ENCODE peak calls at places on chromosomes 12 and 14, in five cellular contexts. One of them, this sample, is unnamed.

GRCh38 chr12:130401703-130402102 is 64.0 kb downstream of the PIWIL1 start:
- DNase-seq in MM.1S: no peak
- DNase-seq in IMR-90: no peak
- DNase-seq in neural progenitor cell: peak; percentile 67
- DNase-seq in hepatocyte: peak; percentile 45
- DNase-seq in this sample: peak; percentile 3

GRCh38 chr12:56114084-56114483 is 2.3 kb upstream of the RPL41 start:
- DNase-seq in MM.1S: no peak
- DNase-seq in neural progenitor cell: no peak
- DNase-seq in hepatocyte: no peak
- DNase-seq in IMR-90: no peak
- DNase-seq in this sample: no peak

GRCh38 chr12:12979731-12980259 is 20.3 kb downstream of the HEBP1 start:
- DNase-seq in IMR-90: peak; percentile 98
- DNase-seq in neural progenitor cell: peak; percentile 30
- DNase-seq in MM.1S: no peak
- DNase-seq in hepatocyte: peak; percentile 79
- DNase-seq in this sample: no peak

GRCh38 chr14:101508196-101508947 is 52.9 kb upstream of the DIO3 start:
- DNase-seq in neural progenitor cell: no peak
- DNase-seq in hepatocyte: no peak
- DNase-seq in IMR-90: no peak
- DNase-seq in MM.1S: no peak
- DNase-seq in this sample: no peak

GRCh38 chr12:31752450-31752849 is 23.6 kb upstream of the AMN1 start:
- DNase-seq in IMR-90: no peak
- DNase-seq in hepatocyte: no peak
- DNase-seq in neural progenitor cell: no peak
- DNase-seq in MM.1S: peak; percentile 82
- DNase-seq in this sample: no peak

GRCh38 chr14:33342299-33342974 is 403.8 kb downstream of the NPAS3 start:
- DNase-seq in neural progenitor cell: no peak
- DNase-seq in hepatocyte: no peak
- DNase-seq in IMR-90: no peak
- DNase-seq in MM.1S: no peak
- DNase-seq in this sample: peak; percentile 9

GRCh38 chr14:32779845-32780244 is 158.8 kb upstream of the NPAS3 start:
- DNase-seq in hepatocyte: no peak
- DNase-seq in neural progenitor cell: no peak
- DNase-seq in MM.1S: no peak
- DNase-seq in IMR-90: no peak
- DNase-seq in this sample: no peak

GRCh38 chr12:87931764-87932163 is 97.4 kb downstream of the C12orf50 start:
- DNase-seq in IMR-90: peak; percentile 97
- DNase-seq in hepatocyte: no peak
- DNase-seq in neural progenitor cell: no peak
- DNase-seq in MM.1S: no peak
- DNase-seq in this sample: no peak

GRCh38 chr14:40464531-40464930 is 1032.3 kb upstream of the FBXO33 start:
- DNase-seq in neural progenitor cell: no peak
- DNase-seq in hepatocyte: no peak
- DNase-seq in IMR-90: no peak
- DNase-seq in MM.1S: no peak
- DNase-seq in this sample: no peak

GRCh38 chr14:40463886-40464285 is 1031.7 kb upstream of the FBXO33 start:
- DNase-seq in hepatocyte: no peak
- DNase-seq in MM.1S: no peak
- DNase-seq in neural progenitor cell: no peak
- DNase-seq in IMR-90: no peak
- DNase-seq in this sample: no peak

GRCh38 chr14:40467969-40468368 is 1035.7 kb upstream of the FBXO33 start:
- DNase-seq in hepatocyte: no peak
- DNase-seq in neural progenitor cell: no peak
- DNase-seq in MM.1S: no peak
- DNase-seq in IMR-90: no peak
- DNase-seq in this sample: no peak
- H3K9me3 ChIP-seq in hepatocyte: no peaks in the 10 kb centered on the region
- H3K9me3 ChIP-seq in neural progenitor cell: peaks cover 11% of the 10 kb centered on the region
- H3K9me3 ChIP-seq in MM.1S: no peaks in the 10 kb centered on the region
- H3K9me3 ChIP-seq in IMR-90: peaks cover 8% of the 10 kb centered on the region
- H3K9me3 ChIP-seq in this sample: no peaks in the 10 kb centered on the region

DNA sequence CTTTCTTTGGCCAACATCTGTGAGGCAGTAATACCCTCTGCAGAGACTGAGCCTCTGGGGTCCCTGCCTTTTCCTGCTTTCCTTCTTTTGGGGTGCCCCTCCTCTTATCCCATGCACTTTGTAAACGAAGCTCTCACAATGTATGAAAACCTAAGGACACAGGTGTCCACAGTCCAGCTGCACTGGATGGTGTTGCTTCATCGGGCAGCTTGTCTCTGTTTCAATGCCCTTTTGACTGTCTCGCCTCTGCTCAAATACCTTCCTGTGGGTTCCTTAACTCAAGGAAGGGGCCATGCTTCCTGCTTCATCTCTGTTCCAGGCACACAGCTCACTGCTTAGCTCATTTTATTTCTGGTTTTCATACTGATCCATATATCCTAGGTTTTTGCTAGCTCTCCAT is 6.4 kb downstream of the C1RL start:
- DNase-seq in neural progenitor cell: no peak
- DNase-seq in MM.1S: no peak
- DNase-seq in hepatocyte: no peak
- DNase-seq in IMR-90: no peak
- DNase-seq in this sample: no peak
- H3K36me3 ChIP-seq in neural progenitor cell: peaks cover 18% of the 10 kb centered on the region
- H3K36me3 ChIP-seq in MM.1S: no peaks in the 10 kb centered on the region
- H3K36me3 ChIP-seq in hepatocyte: no peaks in the 10 kb centered on the region
- H3K36me3 ChIP-seq in IMR-90: peaks cover 24% of the 10 kb centered on the region
- H3K36me3 ChIP-seq in this sample: peaks cover 7% of the 10 kb centered on the region

DNA sequence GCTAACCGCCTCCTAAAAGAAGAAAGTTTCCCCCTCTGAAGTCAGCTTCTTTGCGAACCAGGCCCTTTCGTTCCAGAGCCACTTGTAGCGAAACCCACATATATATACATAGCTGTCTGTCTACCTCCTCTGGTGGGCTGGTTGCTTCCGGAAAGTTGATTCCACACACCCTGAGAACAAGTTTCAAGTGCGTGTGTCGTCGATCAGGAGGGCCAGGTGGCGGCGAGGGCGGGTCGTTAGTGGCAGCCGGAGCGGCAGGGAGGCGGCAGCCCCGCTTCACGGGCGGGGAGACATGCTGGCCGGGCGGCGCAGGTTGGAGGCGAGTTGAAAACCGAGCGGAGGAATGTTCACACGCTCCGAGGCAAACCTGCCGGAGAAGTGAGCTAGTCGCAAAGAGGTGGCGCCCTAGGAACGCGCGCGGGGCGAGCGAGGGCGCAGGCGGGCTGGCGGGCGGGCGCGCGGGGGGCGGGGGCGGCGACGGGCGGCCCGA is 2.6 kb downstream of the PTHLH start:
- DNase-seq in MM.1S: peak; percentile 93
- DNase-seq in hepatocyte: peak; percentile 76
- DNase-seq in IMR-90: peak; percentile 53
- DNase-seq in neural progenitor cell: peak; percentile 90
- DNase-seq in this sample: peak; percentile 22
- H3K27ac ChIP-seq in MM.1S: peak overlapping the region; percentile 63
- H3K27ac ChIP-seq in hepatocyte: peak overlapping the region; percentile 25
- H3K27ac ChIP-seq in IMR-90: peak overlapping the region; percentile 39
- H3K27ac ChIP-seq in neural progenitor cell: no peak overlapping the region
- H3K27ac ChIP-seq in this sample: no peak overlapping the region

DNA sequence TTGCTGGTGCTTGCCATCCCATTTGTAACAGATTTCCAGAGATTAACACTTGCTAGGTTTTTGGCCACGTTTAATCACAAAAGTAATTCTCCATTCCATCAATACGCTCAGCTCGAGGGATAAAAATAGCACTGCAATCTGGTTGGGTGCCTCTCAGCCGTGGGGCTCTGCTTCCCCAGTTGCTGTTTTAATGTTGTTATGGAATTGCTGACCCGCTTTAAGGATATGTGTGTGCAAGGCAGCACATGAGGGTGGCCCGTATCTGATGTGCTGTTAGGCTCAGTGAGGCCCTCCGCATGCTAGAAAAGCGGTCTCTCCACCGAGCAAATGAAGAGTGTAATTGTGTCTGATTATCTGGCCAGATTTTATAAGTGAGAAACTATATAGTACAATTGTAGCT is 222.1 kb upstream of the TMEM260 start:
- DNase-seq in MM.1S: no peak
- DNase-seq in hepatocyte: no peak
- DNase-seq in IMR-90: no peak
- DNase-seq in neural progenitor cell: no peak
- DNase-seq in this sample: no peak
- H3K9me3 ChIP-seq in MM.1S: no peaks in the 10 kb centered on the region
- H3K9me3 ChIP-seq in hepatocyte: no peaks in the 10 kb centered on the region
- H3K9me3 ChIP-seq in IMR-90: no peaks in the 10 kb centered on the region
- H3K9me3 ChIP-seq in neural progenitor cell: no peaks in the 10 kb centered on the region
- H3K9me3 ChIP-seq in this sample: no peaks in the 10 kb centered on the region

GRCh38 chr14:69105326-69105725 is 47.6 kb downstream of the DCAF5 start:
- DNase-seq in neural progenitor cell: no peak
- DNase-seq in IMR-90: peak; percentile 79
- DNase-seq in hepatocyte: no peak
- DNase-seq in MM.1S: no peak
- DNase-seq in this sample: no peak
- H3K36me3 ChIP-seq in neural progenitor cell: peaks cover 4% of the 10 kb centered on the region
- H3K36me3 ChIP-seq in IMR-90: peaks cover 2% of the 10 kb centered on the region
- H3K36me3 ChIP-seq in hepatocyte: no peaks in the 10 kb centered on the region
- H3K36me3 ChIP-seq in MM.1S: no peaks in the 10 kb centered on the region
- H3K36me3 ChIP-seq in this sample: peaks cover 2% of the 10 kb centered on the region

DNA sequence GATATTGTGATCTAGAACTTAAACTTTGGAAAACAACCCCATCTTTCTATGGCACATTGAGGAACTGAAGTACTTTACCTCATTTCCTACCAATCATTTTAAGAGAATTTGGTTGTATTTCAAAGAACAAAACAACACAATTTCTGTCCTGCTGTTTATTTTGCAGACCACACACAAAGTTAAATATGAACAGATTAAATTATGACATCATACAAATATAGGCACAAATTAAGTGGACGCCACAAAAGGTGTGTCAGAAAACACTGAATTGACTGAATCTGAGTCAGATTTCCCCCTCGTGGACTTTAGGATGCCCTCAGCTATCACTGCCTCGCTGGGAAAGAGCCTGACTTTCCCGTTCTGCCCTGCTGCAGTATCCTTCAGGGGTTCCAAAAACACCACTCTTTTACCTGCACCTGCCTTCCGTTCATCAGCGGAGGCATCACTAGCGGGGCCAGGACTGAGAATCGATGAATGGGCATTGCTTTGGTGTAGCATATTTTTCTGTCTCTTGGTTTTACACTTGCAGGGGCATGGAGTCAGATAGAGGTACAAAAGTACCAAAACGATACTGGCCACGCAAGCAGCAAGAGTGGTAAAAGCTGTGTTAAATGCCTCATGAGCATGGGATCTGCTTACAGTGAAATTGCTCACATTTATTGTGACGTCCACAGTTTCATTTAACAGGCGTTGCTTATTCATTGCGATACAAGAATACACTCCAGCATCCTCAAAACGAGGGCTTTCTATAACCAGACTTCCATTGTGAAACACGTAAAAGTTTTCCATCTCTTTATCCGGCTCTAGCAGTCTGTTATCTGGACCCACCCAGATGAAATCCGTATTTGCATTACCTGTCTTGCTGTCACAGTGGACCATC is 2.0 kb upstream of the PCED1B start:
- DNase-seq in MM.1S: no peak
- DNase-seq in hepatocyte: no peak
- DNase-seq in neural progenitor cell: no peak
- DNase-seq in IMR-90: no peak
- DNase-seq in this sample: no peak
- H3K27ac ChIP-seq in MM.1S: no peak overlapping the region
- H3K27ac ChIP-seq in hepatocyte: no peak overlapping the region
- H3K27ac ChIP-seq in neural progenitor cell: no peak overlapping the region
- H3K27ac ChIP-seq in IMR-90: no peak overlapping the region
- H3K27ac ChIP-seq in this sample: no peak overlapping the region

DNA sequence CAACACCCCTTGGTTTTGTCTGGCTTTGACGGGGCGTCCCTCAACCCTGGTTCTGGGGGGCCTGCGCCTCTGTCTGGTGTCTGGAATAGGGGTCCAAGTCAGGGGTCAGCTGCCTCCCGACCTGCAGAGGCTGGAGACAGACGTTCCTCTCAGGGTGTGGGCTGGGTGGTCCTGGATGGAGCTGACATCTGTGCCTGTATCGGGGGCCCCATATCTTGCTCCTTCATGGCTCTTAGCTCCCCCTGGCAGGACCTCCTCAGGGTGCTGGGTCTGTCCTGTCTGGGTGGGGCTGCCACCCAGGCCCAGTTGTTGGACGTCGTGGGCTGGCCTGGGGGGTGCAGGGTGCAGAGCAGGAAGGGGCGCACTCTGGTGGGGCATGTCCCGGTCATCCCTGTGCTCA is 374.8 kb downstream of the TMEM121 start:
- DNase-seq in MM.1S: no peak
- DNase-seq in hepatocyte: no peak
- DNase-seq in IMR-90: no peak
- DNase-seq in neural progenitor cell: no peak
- DNase-seq in this sample: no peak
- H3K9me3 ChIP-seq in MM.1S: no peaks in the 10 kb centered on the region
- H3K9me3 ChIP-seq in hepatocyte: no peaks in the 10 kb centered on the region
- H3K9me3 ChIP-seq in IMR-90: peaks cover 50% of the 10 kb centered on the region
- H3K9me3 ChIP-seq in neural progenitor cell: no peaks in the 10 kb centered on the region
- H3K9me3 ChIP-seq in this sample: no peaks in the 10 kb centered on the region

GRCh38 chr14:104702673-104703072 is 13.3 kb downstream of the INF2 start:
- DNase-seq in IMR-90: no peak
- DNase-seq in MM.1S: no peak
- DNase-seq in hepatocyte: no peak
- DNase-seq in neural progenitor cell: no peak
- DNase-seq in this sample: no peak

GRCh38 chr14:104704252-104704651 is 14.8 kb downstream of the INF2 start:
- DNase-seq in hepatocyte: no peak
- DNase-seq in MM.1S: no peak
- DNase-seq in IMR-90: no peak
- DNase-seq in neural progenitor cell: no peak
- DNase-seq in this sample: no peak

GRCh38 chr14:104701383-104702076 is 12.1 kb downstream of the INF2 start:
- DNase-seq in IMR-90: no peak
- DNase-seq in neural progenitor cell: no peak
- DNase-seq in hepatocyte: no peak
- DNase-seq in MM.1S: no peak
- DNase-seq in this sample: no peak

GRCh38 chr14:104702106-104702505 is 12.7 kb downstream of the INF2 start:
- DNase-seq in hepatocyte: no peak
- DNase-seq in neural progenitor cell: no peak
- DNase-seq in IMR-90: no peak
- DNase-seq in MM.1S: no peak
- DNase-seq in this sample: no peak

DNA sequence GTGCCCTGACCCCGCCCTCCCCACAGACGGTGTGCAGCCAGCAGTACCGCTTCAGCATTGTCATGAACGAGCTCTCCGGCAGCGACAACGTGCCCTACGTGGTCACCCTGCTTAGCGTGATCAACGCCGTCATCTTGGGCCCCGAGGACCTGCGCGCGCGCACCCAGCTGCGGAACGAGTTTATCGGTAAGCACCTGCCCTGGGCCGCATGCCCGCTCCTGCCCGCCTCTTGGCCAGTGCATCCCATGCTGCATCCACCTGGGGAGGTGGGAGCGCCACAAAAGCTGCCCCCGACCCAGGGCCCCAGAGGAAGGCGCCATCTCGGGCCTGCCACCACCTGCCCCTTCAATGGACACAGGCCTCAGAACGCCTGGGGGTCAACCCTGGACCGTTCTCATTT is 13.9 kb downstream of the INF2 start:
- DNase-seq in neural progenitor cell: no peak
- DNase-seq in MM.1S: no peak
- DNase-seq in hepatocyte: no peak
- DNase-seq in IMR-90: no peak
- DNase-seq in this sample: no peak
- H3K36me3 ChIP-seq in neural progenitor cell: no peaks in the 10 kb centered on the region
- H3K36me3 ChIP-seq in MM.1S: no peaks in the 10 kb centered on the region
- H3K36me3 ChIP-seq in hepatocyte: no peaks in the 10 kb centered on the region
- H3K36me3 ChIP-seq in IMR-90: peaks cover 52% of the 10 kb centered on the region
- H3K36me3 ChIP-seq in this sample: peaks cover 10% of the 10 kb centered on the region

GRCh38 chr12:23662966-23663365 is 286.5 kb downstream of the SOX5 start:
- DNase-seq in IMR-90: no peak
- DNase-seq in hepatocyte: no peak
- DNase-seq in neural progenitor cell: no peak
- DNase-seq in MM.1S: no peak
- DNase-seq in this sample: no peak
- H3K27ac ChIP-seq in IMR-90: no peak overlapping the region
- H3K27ac ChIP-seq in hepatocyte: no peak overlapping the region
- H3K27ac ChIP-seq in neural progenitor cell: no peak overlapping the region
- H3K27ac ChIP-seq in MM.1S: no peak overlapping the region
- H3K27ac ChIP-seq in this sample: no peak overlapping the region